ENCODE peak calls at places on chromosome 18, in seven cellular contexts. M is brain microvascular endothelial cell, H is suprapubic skin, T is spleen, I is cardiac muscle cell, O is hepatocyte, U is stomach. B is an unnamed sample.
A peak's percentile ranks its signal among the peaks of the same experiment; 100 is the strongest.

GRCh38 chr18:34493099-34493544 is 217.0 kb upstream of the DTNA start:
- DNase-seq in M (peak; percentile 74), H (peak; percentile 78), T (peak; percentile 79), I (peak; percentile 71), O (peak; percentile 87), U (peak; percentile 28), B (peak; percentile 41)

GRCh38 chr18:54873884-54874255 is 45.6 kb downstream of the RAB27B start:
- DNase-seq in M (no peak), H (no peak), T (no peak), I (no peak), O (peak; percentile 28), U (no peak), B (no peak)

GRCh38 chr18:6836331-6836730 is 106.8 kb downstream of the ARHGAP28 start:
- DNase-seq in M (no peak), H (no peak), T (no peak), I (no peak), O (no peak), U (no peak), B (no peak)

GRCh38 chr18:74351354-74351753 is 35.7 kb downstream of the C18orf63 start:
- DNase-seq in M (peak; percentile 72), H (no peak), T (no peak), I (peak; percentile 61), O (no peak), U (no peak), B (no peak)

GRCh38 chr18:59275406-59275949 is 2.2 kb upstream of the RAX start:
- DNase-seq in M (no peak), H (no peak), T (no peak), I (no peak), O (no peak), U (no peak), B (no peak)

GRCh38 chr18:38940863-38941531 is 1375.4 kb upstream of the CELF4 start:
- DNase-seq in M (peak; percentile 90), H (no peak), T (no peak), I (peak; percentile 23), O (peak; percentile 69), U (no peak), B (no peak)

GRCh38 chr18:26965206-26965605 is 99.7 kb upstream of the AQP4 start:
- DNase-seq in M (no peak), H (no peak), T (no peak), I (no peak), O (no peak), U (no peak), B (no peak)

GRCh38 chr18:57441395-57441794 is 6.2 kb downstream of the ONECUT2 start:
- DNase-seq in M (no peak), H (no peak), T (no peak), I (peak; percentile 18), O (no peak), U (no peak), B (no peak)

GRCh38 chr18:24014062-24014985 is at the start of gene TTC39C:
- DNase-seq in M (peak; percentile 49), H (peak; percentile 88), T (peak; percentile 96), I (peak; percentile 86), O (peak; percentile 82), U (peak; percentile 67), B (peak; percentile 71)

GRCh38 chr18:63451774-63452173 is 25.0 kb upstream of the SERPINB5 start:
- DNase-seq in M (peak; percentile 26), H (no peak), T (no peak), I (peak; percentile 74), O (peak; percentile 38), U (no peak), B (peak; percentile 75)

GRCh38 chr18:53862921-53863320 is 361.5 kb downstream of the MBD2 start:
- DNase-seq in M (no peak), H (no peak), T (no peak), I (peak; percentile 1), O (no peak), U (no peak), B (no peak)

GRCh38 chr18:23121133-23121532 is 14.2 kb upstream of the CABLES1 start:
- DNase-seq in M (no peak), H (no peak), T (no peak), I (no peak), O (no peak), U (no peak), B (no peak)

GRCh38 chr18:45666520-45666919 is 51.2 kb downstream of the SLC14A2 start:
- DNase-seq in M (no peak), H (no peak), T (no peak), I (no peak), O (no peak), U (no peak), B (no peak)

GRCh38 chr18:2656237-2657042 is 914 bp downstream of the SMCHD1 start:
- DNase-seq in M (no peak), H (peak; percentile 81), T (peak; percentile 93), I (peak; percentile 56), O (peak; percentile 63), U (peak; percentile 55), B (no peak)

GRCh38 chr18:25832008-25832604 is 258.3 kb downstream of the SS18 start:
- DNase-seq in M (peak; percentile 71), H (no peak), T (no peak), I (peak; percentile 74), O (peak; percentile 76), U (peak; percentile 55), B (no peak)

GRCh38 chr18:731185-731584 is 18.8 kb upstream of the ENOSF1 start:
- DNase-seq in M (no peak), H (no peak), T (no peak), I (no peak), O (no peak), U (no peak), B (no peak)

GRCh38 chr18:63676526-63676925 is 14.8 kb upstream of the SERPINB3 start:
- DNase-seq in M (no peak), H (no peak), T (no peak), I (no peak), O (peak; percentile 48), U (peak; percentile 41), B (no peak)

GRCh38 chr18:35478520-35479435 is 19.0 kb downstream of the INO80C start:
- DNase-seq in M (peak; percentile 99), H (no peak), T (no peak), I (peak; percentile 39), O (peak; percentile 74), U (peak; percentile 68), B (peak; percentile 80)

GRCh38 chr18:64082513-64082912 is 66.4 kb downstream of the LINC00305 start:
- DNase-seq in M (no peak), H (no peak), T (no peak), I (no peak), O (no peak), U (no peak), B (no peak)

GRCh38 chr18:1929720-1930119 is 641.6 kb downstream of the METTL4 start:
- DNase-seq in M (no peak), H (no peak), T (no peak), I (no peak), O (no peak), U (no peak), B (no peak)

GRCh38 chr18:57910817-57911216 is 107.7 kb upstream of the ATP8B1 start:
- DNase-seq in M (no peak), H (no peak), T (no peak), I (no peak), O (no peak), U (no peak), B (no peak)

GRCh38 chr18:35276276-35276675 is 13.8 kb downstream of the ZSCAN30 start:
- DNase-seq in M (no peak), H (no peak), T (no peak), I (no peak), O (no peak), U (no peak), B (no peak)

GRCh38 chr18:11658989-11659388 is 30.1 kb upstream of the GNAL start:
- DNase-seq in M (no peak), H (no peak), T (no peak), I (no peak), O (peak; percentile 29), U (no peak), B (no peak)

GRCh38 chr18:22489694-22490093 is 72.0 kb upstream of the CTAGE1 start:
- DNase-seq in M (no peak), H (no peak), T (no peak), I (peak; percentile 44), O (peak; percentile 75), U (no peak), B (no peak)

GRCh38 chr18:6355789-6356589 is 58.7 kb downstream of the L3MBTL4 start:
- DNase-seq in M (peak; percentile 42), H (no peak), T (no peak), I (no peak), O (peak; percentile 40), U (no peak), B (no peak)

DNA sequence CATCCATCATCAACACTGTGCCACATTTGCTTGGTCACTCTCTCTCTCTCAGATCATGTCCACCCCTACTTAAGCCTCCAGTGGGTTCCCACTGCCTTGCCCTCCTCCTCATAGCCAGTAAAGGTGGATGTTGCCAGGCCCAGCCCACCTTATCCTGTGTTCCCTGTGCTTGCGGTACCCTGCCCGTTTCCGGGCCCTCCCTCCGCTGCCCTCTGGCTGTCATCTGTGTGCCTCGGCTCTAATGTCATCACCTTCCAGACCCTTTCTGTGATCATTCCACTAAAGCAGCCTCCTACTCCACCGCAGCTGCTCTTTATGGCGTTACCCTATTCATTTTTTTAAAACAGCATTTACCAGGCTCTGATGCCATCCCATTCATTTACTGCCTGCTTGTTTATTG is 305.7 kb upstream of the SKOR2 start:
- DNase-seq in M (no peak), H (no peak), T (no peak), I (no peak), O (no peak), U (no peak), B (no peak)
- H3K27me3 ChIP-seq in M (no peaks in the 10 kb centered on the region), H (peaks cover 9% of the 10 kb centered on the region), T (no peaks in the 10 kb centered on the region), I (peaks cover 20% of the 10 kb centered on the region), O (peaks cover 17% of the 10 kb centered on the region), U (peaks cover 32% of the 10 kb centered on the region), B (peaks cover 4% of the 10 kb centered on the region)

DNA sequence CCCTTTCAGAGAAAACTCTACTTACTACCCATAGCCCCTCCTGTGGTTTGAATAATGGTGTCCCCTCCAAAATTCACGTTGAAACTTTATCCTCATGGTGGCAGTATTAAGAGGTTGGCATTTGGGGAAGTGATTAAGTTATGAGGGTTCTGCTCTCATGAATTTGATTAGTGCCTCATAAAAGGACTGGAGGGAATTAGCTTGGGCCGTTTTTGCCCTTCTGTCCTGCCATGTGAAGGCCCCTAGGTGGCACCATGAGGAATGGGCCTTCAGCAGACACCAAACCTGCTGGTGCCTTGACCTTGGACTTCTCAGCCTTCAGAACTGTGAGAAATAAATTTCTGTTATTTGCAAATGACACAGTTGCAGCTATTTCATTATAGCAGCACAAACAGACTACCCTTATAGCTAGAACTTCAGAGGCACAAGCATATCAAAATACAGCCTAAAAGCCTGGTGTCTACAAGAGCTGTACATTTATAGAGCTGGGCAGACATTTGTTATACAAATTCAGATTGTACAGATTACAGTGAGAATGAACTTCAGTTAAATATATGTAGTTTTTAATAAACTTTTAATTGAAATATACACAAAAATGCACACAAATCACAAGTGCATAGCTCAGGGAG is 2.6 kb upstream of the PTPN2 start:
- DNase-seq in M (no peak), H (no peak), T (no peak), I (no peak), O (no peak), U (no peak), B (no peak)
- TF ChIP-seq CTCF in M (peak; percentile 73), H (no peak), T (peak; percentile 31), I (peak; percentile 40), O (no peak), U (no peak), B (peak; percentile 72)

GRCh38 chr18:76126327-76126726 is 368.7 kb downstream of the ZNF516 start:
- DNase-seq in M (no peak), H (no peak), T (no peak), I (no peak), O (no peak), U (no peak), B (no peak)
- H3K27me3 ChIP-seq in M (no peaks in the 10 kb centered on the region), H (no peaks in the 10 kb centered on the region), T (no peaks in the 10 kb centered on the region), I (no peaks in the 10 kb centered on the region), O (no peaks in the 10 kb centered on the region), U (no peaks in the 10 kb centered on the region), B (no peaks in the 10 kb centered on the region)

GRCh38 chr18:14075196-14075595 is 57.0 kb downstream of the ZNF519 start:
- DNase-seq in M (no peak), H (no peak), T (no peak), I (no peak), O (no peak), U (no peak), B (no peak)

GRCh38 chr18:14074187-14074586 is 58.0 kb downstream of the ZNF519 start:
- DNase-seq in M (no peak), H (no peak), T (no peak), I (no peak), O (no peak), U (no peak), B (no peak)
- TF ChIP-seq CTCF in M (peak; percentile 41), H (no peak), T (no peak), I (no peak), O (peak; percentile 4), U (no peak), B (no peak)